ENCODE peak calls at places on chromosomes 13 and 19, in six cellular contexts. R is progenitor cell of endocrine pancreas; W is T-helper 1 cell; Q is stimulated activated CD4-positive, alpha-beta T cell treated with anti-CD3 and anti-CD28 coated beads, Interleukin-1b, Interleukin-23, amount 100 ng/mL, for 24 hours; B is breast epithelium; J is ascending aorta. S is an unnamed sample.

GRCh38 chr19:35117017-35117570 is 1.5 kb downstream of the FXYD3 start:
- DNase-seq in R (no peak), W (no peak), Q (no peak), B (no peak), J (no peak), S (no peak)

GRCh38 chr13:100854091-100854490 is 179.5 kb upstream of the TMTC4 start:
- DNase-seq in R (no peak), W (no peak), Q (no peak), B (no peak), J (no peak), S (no peak)

GRCh38 chr19:46791944-46792343 is 3.5 kb upstream of the SLC1A5 start:
- DNase-seq in R (no peak), W (peak; percentile 30), Q (no peak), B (no peak), J (no peak), S (no peak)

GRCh38 chr19:52542984-52543664 is 15.7 kb downstream of the ZNF808 start:
- DNase-seq in R (no peak), W (peak; percentile 20), Q (no peak), B (no peak), J (no peak), S (no peak)

GRCh38 chr13:97125051-97125809 is 96.9 kb upstream of the MBNL2 start:
- DNase-seq in R (no peak), W (no peak), Q (no peak), B (no peak), J (no peak), S (no peak)

GRCh38 chr19:16116067-16116466 is 4.4 kb downstream of the RAB8A start:
- DNase-seq in R (no peak), W (no peak), Q (no peak), B (no peak), J (no peak), S (no peak)

GRCh38 chr19:52535831-52536800 is 8.6 kb downstream of the ZNF808 start:
- DNase-seq in R (peak; percentile 79), W (peak; percentile 88), Q (peak; percentile 80), B (peak; percentile 78), J (peak; percentile 70), S (peak; percentile 34)

GRCh38 chr19:8149261-8150094 is at the start of gene FBN3:
- DNase-seq in R (peak; percentile 60), W (no peak), Q (no peak), B (no peak), J (no peak), S (no peak)

GRCh38 chr19:4523306-4524110 is 5.2 kb upstream of the PLIN4 start:
- DNase-seq in R (peak; percentile 39), W (no peak), Q (no peak), B (no peak), J (no peak), S (no peak)

GRCh38 chr19:1289395-1290244 is 3.9 kb downstream of the EFNA2 start:
- DNase-seq in R (no peak), W (no peak), Q (no peak), B (no peak), J (no peak), S (no peak)

GRCh38 chr13:105147481-105147880 is 1388.0 kb downstream of the EFNB2 start:
- DNase-seq in R (no peak), W (no peak), Q (no peak), B (no peak), J (no peak), S (no peak)

GRCh38 chr19:2095338-2095938 is 688 bp downstream of the MOB3A start:
- DNase-seq in R (no peak), W (no peak), Q (no peak), B (no peak), J (no peak), S (no peak)

GRCh38 chr19:39966617-39967016 is 4.3 kb upstream of the PSMC4 start:
- DNase-seq in R (no peak), W (no peak), Q (no peak), B (no peak), J (no peak), S (no peak)

GRCh38 chr13:95411641-95412040 is 110.4 kb upstream of the ABCC4 start:
- DNase-seq in R (no peak), W (no peak), Q (no peak), B (no peak), J (no peak), S (no peak)

GRCh38 chr19:32104465-32105235 is 240.8 kb upstream of the ZNF507 start:
- DNase-seq in R (peak; percentile 18), W (no peak), Q (no peak), B (no peak), J (no peak), S (no peak)

GRCh38 chr13:98221234-98221633 is 44.2 kb upstream of the RNF113B start:
- DNase-seq in R (no peak), W (no peak), Q (no peak), B (no peak), J (no peak), S (no peak)

GRCh38 chr19:21680026-21680425 is 87.4 kb downstream of the ZNF100 start:
- DNase-seq in R (no peak), W (no peak), Q (no peak), B (no peak), J (no peak), S (no peak)

GRCh38 chr13:62525652-62526051 is 1110.0 kb upstream of the PCDH20 start:
- DNase-seq in R (no peak), W (no peak), Q (no peak), B (no peak), J (no peak), S (no peak)

GRCh38 chr13:73060251-73061160 is 1.7 kb downstream of the KLF5 start:
- DNase-seq in R (no peak), W (no peak), Q (no peak), B (peak; percentile 35), J (no peak), S (no peak)

S was measured in cerebellar nuclear complex.